ENCODE peak calls at places on chromosome 3, in ten cellular contexts. X, J, G, W, A, M, S, H, Q and C are unnamed samples.

GRCh38 chr3:193470710-193471109 is 84.0 kb downstream of the ATP13A4 start:
- DNase-seq in X (no peak), J (no peak), G (no peak), W (no peak), A (no peak), M (no peak), S (no peak), H (no peak), Q (no peak), C (no peak)

GRCh38 chr3:177813322-177813721 is 616.0 kb upstream of the TBL1XR1 start:
- DNase-seq in X (no peak), J (no peak), G (no peak), W (no peak), A (no peak), M (no peak), S (no peak), H (no peak), Q (no peak), C (no peak)

GRCh38 chr3:125014570-125015179 is 41.1 kb downstream of the HEG1 start:
- DNase-seq in X (no peak), J (no peak), G (no peak), W (no peak), A (no peak), M (no peak), S (no peak), H (no peak), Q (no peak), C (no peak)

GRCh38 chr3:146550743-146551510 is 6.5 kb upstream of the PLSCR1 start:
- DNase-seq in X (peak; percentile 68), J (no peak), G (no peak), W (peak; percentile 2), A (peak; percentile 94), M (peak; percentile 38), S (no peak), H (no peak), Q (peak; percentile 87), C (no peak)

GRCh38 chr3:168457973-168458539 is 362.3 kb upstream of the GOLIM4 start:
- DNase-seq in X (no peak), J (no peak), G (no peak), W (no peak), A (no peak), M (no peak), S (no peak), H (no peak), Q (no peak), C (peak; percentile 57)

GRCh38 chr3:16484216-16484615 is 29.3 kb downstream of the RFTN1 start:
- DNase-seq in X (peak; percentile 85), J (no peak), G (no peak), W (no peak), A (peak; percentile 88), M (peak; percentile 37), S (no peak), H (no peak), Q (peak; percentile 99), C (no peak)

GRCh38 chr3:62159693-62160092 is 213.7 kb downstream of the FEZF2 start:
- DNase-seq in X (no peak), J (no peak), G (no peak), W (no peak), A (peak; percentile 88), M (no peak), S (no peak), H (no peak), Q (peak; percentile 89), C (no peak)

GRCh38 chr3:79461129-79461792 is 306.5 kb downstream of the ROBO1 start:
- DNase-seq in X (peak; percentile 27), J (no peak), G (no peak), W (no peak), A (peak; percentile 70), M (no peak), S (no peak), H (no peak), Q (no peak), C (no peak)

GRCh38 chr3:44678480-44679116 is 30.1 kb downstream of the ZNF35 start:
- DNase-seq in X (no peak), J (no peak), G (no peak), W (no peak), A (no peak), M (no peak), S (no peak), H (no peak), Q (no peak), C (no peak)

GRCh38 chr3:14472471-14473351 is 67.4 kb downstream of the GRIP2 start:
- DNase-seq in X (peak; percentile 96), J (no peak), G (no peak), W (no peak), A (peak; percentile 94), M (peak; percentile 97), S (no peak), H (no peak), Q (peak; percentile 94), C (no peak)

GRCh38 chr3:159947220-159947619 is 41.4 kb upstream of the IL12A start:
- DNase-seq in X (no peak), J (no peak), G (no peak), W (no peak), A (peak; percentile 91), M (no peak), S (no peak), H (no peak), Q (peak; percentile 62), C (no peak)

GRCh38 chr3:113097821-113098516 is 107.2 kb downstream of the GTPBP8 start:
- DNase-seq in X (peak; percentile 84), J (no peak), G (no peak), W (no peak), A (peak; percentile 87), M (peak; percentile 24), S (no peak), H (no peak), Q (peak; percentile 87), C (no peak)

GRCh38 chr3:127886276-127886862 is 28.7 kb upstream of the KBTBD12 start:
- DNase-seq in X (no peak), J (no peak), G (no peak), W (no peak), A (no peak), M (no peak), S (no peak), H (no peak), Q (no peak), C (no peak)